ENCODE peak calls at places on chromosomes 3 and 15, in seven cellular contexts. O is heart left ventricle, P is PC-3, E is SK-N-SH, I is pancreas, N is body of pancreas, K is hepatocyte. A is an unnamed sample. For H3K27me3, the result is how much of the 10 kb centered on the place peaks cover.

GRCh38 chr3:173287361-173287760 is 110.2 kb upstream of the NLGN1 start:
- DNase-seq in P (peak), N (no peak), O (no peak), E (peak), I (no peak), K (no peak), A (no peak)

GRCh38 chr3:190229632-190230424 is 92.4 kb downstream of the CLDN1 start:
- DNase-seq in K (no peak), I (no peak), O (no peak), N (no peak), P (peak), E (no peak), A (peak)

GRCh38 chr15:89412906-89413411 is 78.3 kb upstream of the POLG start:
- DNase-seq in E (no peak), I (no peak), K (no peak), N (no peak), P (no peak), O (no peak), A (no peak)

GRCh38 chr3:46856576-46857471 is 6.4 kb downstream of the MYL3 start:
- DNase-seq in O (peak), N (peak), P (no peak), I (no peak), K (no peak), E (no peak), A (no peak)

GRCh38 chr3:58581328-58582091 is 4.3 kb upstream of the FAM107A start:
- DNase-seq in O (no peak), K (peak), E (no peak), N (no peak), I (no peak), P (no peak), A (no peak)

GRCh38 chr3:60760145-60760544 is 491.1 kb downstream of the FHIT start:
- DNase-seq in I (no peak), P (no peak), K (no peak), O (no peak), N (no peak), E (no peak), A (no peak)

GRCh38 chr15:29278436-29279099 is 8.9 kb upstream of the NSMCE3 start:
- DNase-seq in I (no peak), E (no peak), P (peak), N (no peak), O (no peak), K (peak), A (peak)

GRCh38 chr15:36108539-36108938 is 470.9 kb upstream of the CDIN1 start:
- DNase-seq in P (no peak), I (no peak), O (no peak), E (no peak), N (no peak), K (no peak), A (no peak)

GRCh38 chr15:35618260-35619188 is 72.6 kb upstream of the DPH6 start:
- DNase-seq in P (no peak), O (no peak), I (no peak), E (peak), K (no peak), N (no peak), A (no peak)

GRCh38 chr3:60086811-60087210 is 1037.0 kb upstream of the CFAP20DC start:
- DNase-seq in K (no peak), O (no peak), P (peak), E (no peak), N (no peak), I (no peak), A (peak)

GRCh38 chr15:96585634-96586386 is 255.3 kb downstream of the NR2F2 start:
- DNase-seq in E (peak), K (no peak), O (no peak), I (no peak), N (no peak), P (peak), A (peak)
- TF ChIP-seq CTCF in E (no peak), K (peak), O (peak), I (no peak), N (no peak), P (peak), A (peak)

GRCh38 chr3:50616770-50617095 is 218 bp upstream of the MAPKAPK3 start:
- DNase-seq in N (peak), I (peak), P (peak), O (peak), K (peak), E (peak), A (peak)
- H3K4me3 ChIP-seq in N (peak), I (peak), P (peak), O (peak), K (peak), E (peak), A (peak)

DNA sequence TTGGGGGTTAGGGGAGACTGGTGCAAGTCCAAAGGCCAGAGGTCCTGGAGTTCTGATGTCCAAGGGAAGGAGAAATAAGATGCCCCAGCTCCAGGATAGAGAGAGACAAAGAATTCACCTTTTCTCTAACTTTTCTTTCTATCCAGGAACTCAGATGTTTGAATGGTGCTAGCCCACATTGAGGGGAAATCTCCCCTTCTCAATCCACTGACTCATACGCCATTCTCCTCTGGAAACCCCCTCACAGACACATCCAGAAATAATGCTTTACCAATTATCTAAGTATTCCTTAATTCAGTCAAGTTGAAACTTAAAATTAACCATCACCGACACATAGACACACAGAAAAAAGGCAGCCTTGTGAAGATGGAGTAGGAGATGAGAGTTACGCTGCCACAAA is 1085.2 kb downstream of the NSUN3 start:
- DNase-seq in O (no peak), P (no peak), I (no peak), K (no peak), E (no peak), N (no peak), A (no peak)
- H3K27me3 ChIP-seq in O (under half), P (under half), I (under half), K (under half), E (under half), N (under half), A (under half)

DNA sequence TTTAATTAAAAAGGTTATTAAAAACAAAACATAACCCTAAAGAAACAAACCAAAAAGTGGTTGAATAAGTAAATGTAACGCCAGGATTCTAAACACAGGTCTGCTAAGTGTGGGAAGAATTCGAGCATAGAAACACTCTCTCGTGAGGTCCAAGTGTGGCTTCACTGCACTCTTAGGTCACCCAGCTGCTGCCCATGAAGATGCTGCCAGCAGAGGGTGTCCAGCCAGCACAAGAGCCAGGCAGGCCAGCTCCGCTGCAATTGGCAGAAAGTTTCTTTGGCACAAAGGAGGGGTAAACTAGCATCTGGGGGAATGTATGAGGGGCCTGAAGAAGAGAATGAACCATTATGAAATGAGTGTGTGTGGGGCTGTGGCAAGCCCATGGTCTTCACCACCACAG is 215.7 kb upstream of the FEZF2 start:
- DNase-seq in K (no peak), I (no peak), P (no peak), O (peak), E (no peak), N (no peak), A (no peak)
- TF ChIP-seq CTCF in K (no peak), I (no peak), P (peak), O (peak), E (peak), N (no peak), A (no peak)

GRCh38 chr3:194985031-194985578 is 285.9 kb downstream of the XXYLT1 start:
- DNase-seq in N (peak), E (no peak), O (peak), P (peak), K (peak), I (peak), A (peak)
- H3K4me3 ChIP-seq in N (no peak), E (no peak), O (peak), P (peak), K (no peak), I (no peak), A (no peak)

GRCh38 chr15:77821188-77821958 is 188.7 kb upstream of the LINGO1 start:
- DNase-seq in O (peak), K (peak), N (peak), P (peak), I (peak), E (peak), A (peak)
- H3K27me3 ChIP-seq in O (half or more), K (under half), N (under half), P (under half), I (under half), E (under half), A (under half)

GRCh38 chr15:48641416-48641815 is 4.1 kb downstream of the FBN1 start:
- DNase-seq in K (no peak), P (peak), O (no peak), N (no peak), E (peak), I (no peak), A (peak)
- TF ChIP-seq CTCF in K (peak), P (peak), O (peak), N (no peak), E (peak), I (no peak), A (peak)

GRCh38 chr3:50351318-50351687 is 641 bp downstream of the CYB561D2 start:
- DNase-seq in I (no peak), K (no peak), N (no peak), P (no peak), O (no peak), E (no peak), A (no peak)
- H3K4me3 ChIP-seq in I (peak), K (peak), N (peak), P (peak), O (peak), E (peak), A (peak)

DNA sequence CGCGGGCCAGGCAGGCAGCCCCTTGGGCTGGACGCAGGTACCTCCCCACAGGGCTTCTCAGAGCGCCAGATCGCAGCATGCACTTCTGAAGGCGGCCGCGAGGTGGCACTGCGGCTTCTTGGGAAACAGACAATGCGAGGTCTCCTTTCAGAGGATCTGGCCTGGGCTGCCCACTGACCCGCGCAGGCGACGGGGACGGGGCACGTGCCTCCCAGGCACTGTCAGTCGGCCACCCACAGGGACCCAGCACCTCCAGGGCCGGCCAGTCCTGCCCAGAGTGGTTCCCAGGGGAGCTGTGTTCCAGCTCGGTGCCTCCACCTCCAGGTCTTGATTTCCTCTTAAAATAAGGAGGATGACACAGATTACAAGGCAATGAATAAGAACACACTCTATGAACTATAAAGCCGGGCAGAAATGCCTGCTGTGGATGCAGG is 24.4 kb upstream of the TXNRD3 start:
- DNase-seq in I (peak), E (peak), P (peak), K (peak), N (peak), O (peak), A (peak)
- H3K27me3 ChIP-seq in I (under half), E (under half), P (under half), K (under half), N (under half), O (under half), A (under half)